ENCODE peak calls at places on chromosomes 2 and 18, in ten cellular contexts. S is AG09309; A is NCI-H510A treated with DMSO at 0.1 percent for 48 hours; H is activated CD4-positive, alpha-beta T cell treated with anti-CD3 and anti-CD28 coated beads for 48 hours; Q is heart left ventricle; K is HCEC 1CT; J is tibial nerve; T is H4; G is AG10803; E is GM20000. I is an unnamed sample.
A peak's percentile ranks its signal among the peaks of the same experiment; 100 is the strongest.

GRCh38 chr2:182860858-182861257 is 5.6 kb downstream of the FRZB start:
- DNase-seq in S (no peak), A (no peak), H (no peak), Q (no peak), K (no peak), J (no peak), T (no peak), G (no peak), E (no peak), I (no peak)

GRCh38 chr2:184599054-184599874 is 935 bp downstream of the ZNF804A start:
- DNase-seq in S (no peak), A (peak; percentile 56), H (no peak), Q (no peak), K (peak; percentile 55), J (no peak), T (peak; percentile 61), G (no peak), E (peak; percentile 23), I (peak; percentile 33)

GRCh38 chr18:48053881-48054586 is 123.6 kb upstream of the SMAD2 start:
- DNase-seq in S (no peak), A (no peak), H (no peak), Q (no peak), K (no peak), J (no peak), T (no peak), G (no peak), E (no peak), I (no peak)

GRCh38 chr2:67649331-67650071 is 252.4 kb downstream of the ETAA1 start:
- DNase-seq in S (no peak), A (peak; percentile 31), H (no peak), Q (peak; percentile 42), K (peak; percentile 27), J (peak; percentile 77), T (no peak), G (peak; percentile 93), E (no peak), I (peak; percentile 5)

GRCh38 chr2:183339311-183339710 is 215.1 kb downstream of the NUP35 start:
- DNase-seq in S (no peak), A (no peak), H (no peak), Q (no peak), K (no peak), J (no peak), T (no peak), G (no peak), E (no peak), I (no peak)

GRCh38 chr2:24304621-24305020 is 55.7 kb downstream of the ITSN2 start:
- DNase-seq in S (no peak), A (peak; percentile 8), H (no peak), Q (no peak), K (no peak), J (no peak), T (no peak), G (peak; percentile 27), E (no peak), I (no peak)

GRCh38 chr18:35580748-35581534 is 599 bp upstream of the GALNT1 start:
- DNase-seq in S (no peak), A (peak; percentile 72), H (peak; percentile 60), Q (peak; percentile 65), K (peak; percentile 52), J (peak; percentile 20), T (peak; percentile 31), G (peak; percentile 52), E (peak; percentile 81), I (peak; percentile 58)

GRCh38 chr2:240962371-240963064 is 35.9 kb upstream of the SNED1 start:
- DNase-seq in S (no peak), A (no peak), H (no peak), Q (peak; percentile 14), K (no peak), J (peak; percentile 52), T (no peak), G (no peak), E (no peak), I (peak; percentile 32)

GRCh38 chr18:24544141-24544498 is 83.7 kb downstream of the HRH4 start:
- DNase-seq in S (no peak), A (peak; percentile 15), H (no peak), Q (no peak), K (peak; percentile 3), J (peak; percentile 11), T (peak; percentile 39), G (peak; percentile 18), E (no peak), I (peak; percentile 42)

GRCh38 chr18:22490429-22490846 is 72.7 kb upstream of the CTAGE1 start:
- DNase-seq in S (no peak), A (no peak), H (no peak), Q (no peak), K (no peak), J (no peak), T (no peak), G (no peak), E (no peak), I (no peak)

GRCh38 chr2:134727385-134727784 is 8.6 kb upstream of the TMEM163 start:
- DNase-seq in S (no peak), A (no peak), H (no peak), Q (no peak), K (no peak), J (no peak), T (no peak), G (no peak), E (no peak), I (peak; percentile 52)

GRCh38 chr18:8484951-8485350 is 124.3 kb upstream of the RAB12 start:
- DNase-seq in S (no peak), A (no peak), H (no peak), Q (no peak), K (no peak), J (no peak), T (no peak), G (no peak), E (no peak), I (no peak)

GRCh38 chr2:241836257-241836656 is 22.4 kb downstream of the PDCD1 start:
- DNase-seq in S (no peak), A (no peak), H (no peak), Q (no peak), K (no peak), J (no peak), T (no peak), G (no peak), E (no peak), I (no peak)

GRCh38 chr2:208285853-208286252 is 19.8 kb downstream of the PIKFYVE start:
- DNase-seq in S (no peak), A (no peak), H (no peak), Q (no peak), K (no peak), J (no peak), T (no peak), G (no peak), E (no peak), I (no peak)